ENCODE peak calls at places on chromosomes 3 and 15, in five cellular contexts. E, X, L, N and F are unnamed samples.
A peak's percentile ranks its signal among the peaks of the same experiment; 100 is the strongest.

GRCh38 chr3:67357610-67358458 is 296.6 kb downstream of the SUCLG2 start:
- DNase-seq in E (no peak), X (peak; percentile 26), L (no peak), N (no peak), F (peak; percentile 20)

GRCh38 chr3:180563411-180563810 is 38.6 kb upstream of the TTC14 start:
- DNase-seq in E (no peak), X (no peak), L (no peak), N (no peak), F (no peak)

GRCh38 chr3:193040836-193041672 is 123.4 kb upstream of the MB21D2 start:
- DNase-seq in E (no peak), X (peak; percentile 68), L (no peak), N (no peak), F (peak; percentile 53)

GRCh38 chr3:56154297-56154696 is 314.0 kb downstream of the ERC2 start:
- DNase-seq in E (no peak), X (no peak), L (no peak), N (no peak), F (no peak)

GRCh38 chr3:9184464-9184835 is 65.0 kb downstream of the SRGAP3 start:
- DNase-seq in E (no peak), X (no peak), L (no peak), N (no peak), F (no peak)

GRCh38 chr3:69930564-69930963 is 69.0 kb upstream of the SAMMSON start:
- DNase-seq in E (no peak), X (no peak), L (no peak), N (no peak), F (no peak)

GRCh38 chr15:98562361-98562791 is 86.0 kb upstream of the IGF1R start:
- DNase-seq in E (no peak), X (no peak), L (no peak), N (no peak), F (no peak)

GRCh38 chr15:59657635-59658125 is 365 bp upstream of the GTF2A2 start:
- DNase-seq in E (peak; percentile 6), X (no peak), L (no peak), N (no peak), F (no peak)

GRCh38 chr3:22371592-22372291 is 620.7 kb upstream of the ZNF385D start:
- DNase-seq in E (no peak), X (no peak), L (no peak), N (no peak), F (no peak)

DNA sequence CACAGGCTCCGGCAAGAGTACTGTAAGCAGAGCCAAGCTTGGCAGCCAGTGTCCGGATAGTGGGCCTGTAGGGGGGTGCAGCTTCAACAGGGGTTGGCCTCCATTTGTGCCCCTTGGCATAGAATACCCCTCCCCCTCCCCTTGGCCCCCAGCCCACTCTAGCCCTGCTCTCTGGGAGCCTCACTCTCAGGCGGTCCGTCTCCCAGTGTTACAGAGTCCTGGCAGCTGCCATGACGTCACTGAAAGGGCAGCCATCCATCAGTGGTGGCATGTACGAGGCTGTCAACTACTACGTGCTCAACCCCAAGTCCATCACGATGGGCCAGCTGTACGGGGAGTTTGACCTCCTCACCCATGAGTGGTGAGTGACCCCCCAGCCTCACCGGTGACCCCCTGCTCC is 50.4 kb downstream of the DNAH1 start:
- DNase-seq in E (no peak), X (no peak), L (no peak), N (no peak), F (no peak)
- TF ChIP-seq CTCF in E (no peak), X (no peak), L (no peak), N (no peak), F (no peak)

GRCh38 chr3:86702381-86702958 is 288.5 kb downstream of the VGLL3 start:
- DNase-seq in E (no peak), X (peak; percentile 1), L (no peak), N (no peak), F (no peak)
- TF ChIP-seq CTCF in E (no peak), X (peak; percentile 46), L (no peak), N (peak; percentile 22), F (peak; percentile 15)

GRCh38 chr3:13916375-13916774 is 36.5 kb upstream of the WNT7A start:
- DNase-seq in E (no peak), X (no peak), L (no peak), N (no peak), F (no peak)
- TF ChIP-seq CTCF in E (no peak), X (no peak), L (no peak), N (no peak), F (no peak)

GRCh38 chr3:191762323-191762960 is 301.5 kb downstream of the PYDC2 start:
- DNase-seq in E (no peak), X (no peak), L (no peak), N (no peak), F (no peak)

DNA sequence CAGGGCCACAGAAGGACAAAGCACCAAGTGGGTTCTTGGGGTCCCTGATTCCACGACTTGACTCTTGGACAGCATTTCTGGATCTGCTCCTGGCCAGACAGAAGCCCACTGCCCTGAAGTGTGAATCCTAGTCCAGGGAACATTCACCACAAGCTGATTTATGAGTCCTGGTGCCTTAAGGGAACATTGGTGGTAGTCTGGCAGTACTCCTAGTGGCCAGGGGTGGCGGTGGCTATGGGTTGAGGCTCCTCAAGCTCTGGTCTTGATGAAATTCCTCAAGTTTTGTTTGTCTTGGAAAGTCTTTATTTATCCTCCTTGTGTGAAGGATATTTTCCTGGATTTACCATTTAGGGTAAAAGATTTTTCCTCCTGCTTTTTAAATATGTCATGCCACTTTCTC is 307.5 kb downstream of the PYDC2 start:
- DNase-seq in E (no peak), X (peak; percentile 3), L (no peak), N (no peak), F (no peak)
- TF ChIP-seq CTCF in E (no peak), X (peak; percentile 24), L (no peak), N (no peak), F (no peak)

GRCh38 chr3:133783762-133784161 is 21.9 kb upstream of the SRPRB start:
- DNase-seq in E (no peak), X (no peak), L (no peak), N (no peak), F (no peak)
- TF ChIP-seq CTCF in E (no peak), X (no peak), L (no peak), N (no peak), F (no peak)

GRCh38 chr3:14261229-14261628 is 82.6 kb downstream of the LSM3 start:
- DNase-seq in E (peak; percentile 59), X (peak; percentile 83), L (no peak), N (peak; percentile 67), F (peak; percentile 85)
- TF ChIP-seq CTCF in E (peak; percentile 95), X (peak; percentile 97), L (peak; percentile 95), N (peak; percentile 100), F (peak; percentile 96)

DNA sequence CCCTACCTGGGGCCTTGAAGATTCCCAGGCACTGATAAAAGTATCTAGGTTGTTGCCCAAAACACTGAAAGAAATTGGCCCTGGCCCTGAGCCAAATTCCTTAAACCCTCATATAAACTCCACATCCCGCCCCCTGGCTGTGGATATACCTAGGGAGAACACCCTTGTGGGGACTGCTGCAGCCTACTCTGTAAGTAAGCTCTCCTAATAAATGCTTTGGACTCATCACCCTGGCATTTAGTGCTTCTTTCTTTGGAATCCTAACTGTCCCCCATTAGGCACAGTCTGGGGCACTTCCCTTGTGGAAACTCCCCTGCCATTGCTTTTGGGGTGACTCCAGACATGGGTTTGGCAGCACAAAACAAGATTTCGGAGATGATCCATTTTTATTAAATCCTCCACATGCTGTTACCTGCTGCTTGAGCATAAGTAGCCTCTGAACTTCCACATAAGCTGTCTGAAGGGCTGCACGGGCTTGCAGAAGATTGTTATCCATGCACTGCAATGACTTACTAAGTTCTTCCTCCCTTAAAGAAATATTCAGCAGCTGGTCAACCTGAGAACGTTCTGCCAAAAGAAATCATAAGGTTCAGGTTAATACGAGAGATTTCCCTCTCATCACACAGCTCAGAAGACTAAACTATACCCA is 46.4 kb downstream of the ZNF106 start:
- DNase-seq in E (no peak), X (no peak), L (no peak), N (no peak), F (no peak)
- TF ChIP-seq CTCF in E (no peak), X (no peak), L (no peak), N (no peak), F (no peak)

GRCh38 chr3:169218314-169218983 is 445.1 kb downstream of the MECOM start:
- DNase-seq in E (peak; percentile 19), X (no peak), L (no peak), N (no peak), F (no peak)
- TF ChIP-seq CTCF in E (peak; percentile 37), X (peak; percentile 17), L (peak; percentile 42), N (no peak), F (no peak)

GRCh38 chr3:78645628-78646310 is 1122.0 kb downstream of the ROBO1 start:
- DNase-seq in E (no peak), X (peak; percentile 71), L (no peak), N (no peak), F (peak; percentile 34)
- TF ChIP-seq CTCF in E (peak; percentile 85), X (peak; percentile 69), L (peak; percentile 78), N (peak; percentile 64), F (peak; percentile 51)

GRCh38 chr3:117019082-117019713 is 309.6 kb downstream of the TUSC7 start:
- DNase-seq in E (peak; percentile 30), X (peak; percentile 66), L (no peak), N (no peak), F (peak; percentile 34)
- TF ChIP-seq CTCF in E (peak; percentile 62), X (peak; percentile 80), L (peak; percentile 65), N (no peak), F (peak; percentile 80)